ENCODE peak calls at places on chromosome 15, in nine cellular contexts. One of them, this sample, is unnamed.

GRCh38 chr15:62119926-62120273 is 45.2 kb downstream of the C2CD4B start:
- DNase-seq in PC-3: no peak
- DNase-seq in hepatocyte: no peak
- DNase-seq in neural progenitor cell: no peak
- DNase-seq in GM12878: no peak
- DNase-seq in mammary epithelial cell: no peak
- DNase-seq in fibroblast of lung: no peak
- DNase-seq in HCT116: no peak
- DNase-seq in A673: no peak
- DNase-seq in this sample: no peak

GRCh38 chr15:85755471-85755870 is 39.3 kb downstream of the KLHL25 start:
- DNase-seq in PC-3: no peak
- DNase-seq in hepatocyte: no peak
- DNase-seq in neural progenitor cell: no peak
- DNase-seq in GM12878: no peak
- DNase-seq in mammary epithelial cell: no peak
- DNase-seq in fibroblast of lung: no peak
- DNase-seq in HCT116: no peak
- DNase-seq in A673: no peak
- DNase-seq in this sample: no peak

GRCh38 chr15:38440353-38441129 is 13.4 kb upstream of the FAM98B start:
- DNase-seq in PC-3: peak; percentile 79
- DNase-seq in hepatocyte: peak; percentile 73
- DNase-seq in neural progenitor cell: peak; percentile 58
- DNase-seq in GM12878: peak; percentile 44
- DNase-seq in mammary epithelial cell: peak; percentile 46
- DNase-seq in fibroblast of lung: peak; percentile 63
- DNase-seq in HCT116: peak; percentile 47
- DNase-seq in A673: peak; percentile 63
- DNase-seq in this sample: peak; percentile 13

GRCh38 chr15:57395292-57395691 is 19.0 kb downstream of the CGNL1 start:
- DNase-seq in PC-3: peak; percentile 4
- DNase-seq in hepatocyte: peak; percentile 51
- DNase-seq in neural progenitor cell: no peak
- DNase-seq in GM12878: peak; percentile 13
- DNase-seq in mammary epithelial cell: peak; percentile 52
- DNase-seq in fibroblast of lung: peak; percentile 57
- DNase-seq in HCT116: no peak
- DNase-seq in A673: peak; percentile 20
- DNase-seq in this sample: no peak

GRCh38 chr15:47439146-47439869 is 278.0 kb upstream of the SEMA6D start:
- DNase-seq in PC-3: peak; percentile 70
- DNase-seq in hepatocyte: no peak
- DNase-seq in neural progenitor cell: no peak
- DNase-seq in GM12878: no peak
- DNase-seq in mammary epithelial cell: no peak
- DNase-seq in fibroblast of lung: peak; percentile 65
- DNase-seq in HCT116: no peak
- DNase-seq in A673: no peak
- DNase-seq in this sample: no peak

GRCh38 chr15:58793862-58794261 is 22.8 kb downstream of the MINDY2 start:
- DNase-seq in PC-3: no peak
- DNase-seq in hepatocyte: peak; percentile 68
- DNase-seq in neural progenitor cell: no peak
- DNase-seq in GM12878: no peak
- DNase-seq in mammary epithelial cell: peak; percentile 98
- DNase-seq in fibroblast of lung: no peak
- DNase-seq in HCT116: no peak
- DNase-seq in A673: peak; percentile 20
- DNase-seq in this sample: peak; percentile 98

GRCh38 chr15:37096878-37097568 is 3.3 kb downstream of the MEIS2 start:
- DNase-seq in PC-3: no peak
- DNase-seq in hepatocyte: peak; percentile 25
- DNase-seq in neural progenitor cell: peak; percentile 74
- DNase-seq in GM12878: no peak
- DNase-seq in mammary epithelial cell: no peak
- DNase-seq in fibroblast of lung: peak; percentile 32
- DNase-seq in HCT116: no peak
- DNase-seq in A673: no peak
- DNase-seq in this sample: no peak

GRCh38 chr15:78421241-78421994 is 16.6 kb upstream of the IREB2 start:
- DNase-seq in PC-3: no peak
- DNase-seq in hepatocyte: no peak
- DNase-seq in neural progenitor cell: no peak
- DNase-seq in GM12878: no peak
- DNase-seq in mammary epithelial cell: no peak
- DNase-seq in fibroblast of lung: no peak
- DNase-seq in HCT116: no peak
- DNase-seq in A673: no peak
- DNase-seq in this sample: no peak

GRCh38 chr15:69303337-69304175 is 4.8 kb downstream of the PAQR5 start:
- DNase-seq in PC-3: peak; percentile 17
- DNase-seq in hepatocyte: no peak
- DNase-seq in neural progenitor cell: peak; percentile 38
- DNase-seq in GM12878: no peak
- DNase-seq in mammary epithelial cell: no peak
- DNase-seq in fibroblast of lung: peak; percentile 51
- DNase-seq in HCT116: no peak
- DNase-seq in A673: peak; percentile 39
- DNase-seq in this sample: no peak

DNA sequence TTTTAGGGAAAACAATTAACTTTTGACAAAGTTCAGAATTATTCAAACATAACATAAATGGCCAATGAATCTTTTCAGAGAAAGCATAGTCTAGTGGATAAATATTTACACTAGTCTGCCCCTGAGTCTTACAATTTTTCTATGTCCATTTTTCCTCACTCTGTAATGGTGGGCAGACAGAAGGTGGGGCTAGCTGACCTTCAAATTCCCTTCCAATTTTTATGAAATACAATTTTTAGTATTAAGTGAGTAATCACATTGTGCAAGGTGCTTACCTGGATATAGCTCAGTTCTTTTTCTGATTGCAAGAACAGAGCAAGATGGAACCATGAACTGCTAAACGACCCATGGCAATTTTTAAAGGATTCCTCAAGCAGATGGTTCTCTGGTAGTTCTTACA is 441.7 kb upstream of the NR2F2 start:
- DNase-seq in PC-3: no peak
- DNase-seq in hepatocyte: no peak
- DNase-seq in neural progenitor cell: no peak
- DNase-seq in GM12878: no peak
- DNase-seq in mammary epithelial cell: no peak
- DNase-seq in fibroblast of lung: no peak
- DNase-seq in HCT116: no peak
- DNase-seq in A673: no peak
- DNase-seq in this sample: no peak
- TF ChIP-seq CTCF in PC-3: no peak
- TF ChIP-seq CTCF in hepatocyte: no peak
- TF ChIP-seq CTCF in neural progenitor cell: no peak
- TF ChIP-seq CTCF in GM12878: no peak
- TF ChIP-seq CTCF in mammary epithelial cell: no peak
- TF ChIP-seq CTCF in fibroblast of lung: no peak
- TF ChIP-seq CTCF in HCT116: no peak
- TF ChIP-seq CTCF in A673: no peak
- TF ChIP-seq CTCF in this sample: no peak

GRCh38 chr15:93065641-93066045 is 23.4 kb downstream of the RGMA start:
- DNase-seq in PC-3: no peak
- DNase-seq in hepatocyte: no peak
- DNase-seq in neural progenitor cell: no peak
- DNase-seq in GM12878: no peak
- DNase-seq in mammary epithelial cell: no peak
- DNase-seq in fibroblast of lung: no peak
- DNase-seq in HCT116: no peak
- DNase-seq in A673: no peak
- DNase-seq in this sample: no peak

GRCh38 chr15:93063796-93064690 is 25.0 kb downstream of the RGMA start:
- DNase-seq in PC-3: no peak
- DNase-seq in hepatocyte: no peak
- DNase-seq in neural progenitor cell: no peak
- DNase-seq in GM12878: no peak
- DNase-seq in mammary epithelial cell: no peak
- DNase-seq in fibroblast of lung: no peak
- DNase-seq in HCT116: no peak
- DNase-seq in A673: no peak
- DNase-seq in this sample: no peak

GRCh38 chr15:93067649-93068085 is 21.3 kb downstream of the RGMA start:
- DNase-seq in PC-3: no peak
- DNase-seq in hepatocyte: no peak
- DNase-seq in neural progenitor cell: no peak
- DNase-seq in GM12878: no peak
- DNase-seq in mammary epithelial cell: no peak
- DNase-seq in fibroblast of lung: no peak
- DNase-seq in HCT116: no peak
- DNase-seq in A673: no peak
- DNase-seq in this sample: no peak

GRCh38 chr15:93066834-93067648 is 22.0 kb downstream of the RGMA start:
- DNase-seq in PC-3: peak; percentile 38
- DNase-seq in hepatocyte: no peak
- DNase-seq in neural progenitor cell: no peak
- DNase-seq in GM12878: no peak
- DNase-seq in mammary epithelial cell: no peak
- DNase-seq in fibroblast of lung: no peak
- DNase-seq in HCT116: no peak
- DNase-seq in A673: no peak
- DNase-seq in this sample: no peak

DNA sequence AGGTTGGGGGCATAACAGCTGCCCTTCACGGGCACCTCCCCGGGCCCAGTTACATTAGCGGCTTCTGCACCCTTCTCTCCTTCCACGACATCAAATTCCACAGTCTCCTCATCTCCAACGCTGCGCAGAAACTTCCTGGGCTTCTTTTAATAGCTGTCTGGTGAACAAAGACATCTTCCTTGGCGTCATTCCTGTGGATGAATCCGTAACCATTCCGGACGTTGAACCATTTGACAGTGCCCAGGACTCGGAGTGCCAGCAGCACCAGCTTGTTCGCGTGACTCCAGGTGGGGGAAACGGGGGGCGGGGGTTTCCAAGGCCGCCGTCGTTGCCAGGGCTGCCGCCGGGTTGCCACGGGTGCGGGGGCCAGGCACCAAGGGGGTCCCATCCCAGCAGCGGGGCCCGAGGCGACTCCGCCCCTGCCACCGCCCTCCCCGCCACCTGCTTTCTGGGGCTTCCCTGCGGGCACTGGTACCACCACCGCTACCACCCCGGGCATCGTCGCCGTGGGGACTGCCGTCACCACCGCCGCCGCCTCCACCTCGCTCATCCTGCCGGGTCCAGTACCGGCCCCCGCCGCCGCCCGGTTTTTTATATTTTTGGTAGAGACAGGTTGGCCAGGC is 22.8 kb downstream of the RGMA start:
- DNase-seq in PC-3: no peak
- DNase-seq in hepatocyte: no peak
- DNase-seq in neural progenitor cell: no peak
- DNase-seq in GM12878: no peak
- DNase-seq in mammary epithelial cell: no peak
- DNase-seq in fibroblast of lung: no peak
- DNase-seq in HCT116: no peak
- DNase-seq in A673: no peak
- DNase-seq in this sample: no peak
- H3K27ac ChIP-seq in PC-3: no peak overlapping the region
- H3K27ac ChIP-seq in hepatocyte: no peak overlapping the region
- H3K27ac ChIP-seq in neural progenitor cell: peak overlapping the region; percentile 85
- H3K27ac ChIP-seq in GM12878: no peak overlapping the region
- H3K27ac ChIP-seq in mammary epithelial cell: no peak overlapping the region
- H3K27ac ChIP-seq in fibroblast of lung: no peak overlapping the region
- H3K27ac ChIP-seq in HCT116: no peak overlapping the region
- H3K27ac ChIP-seq in A673: no peak overlapping the region
- H3K27ac ChIP-seq in this sample: no peak overlapping the region

GRCh38 chr15:89365457-89366055 is 30.9 kb upstream of the POLG start:
- DNase-seq in PC-3: no peak
- DNase-seq in hepatocyte: no peak
- DNase-seq in neural progenitor cell: no peak
- DNase-seq in GM12878: no peak
- DNase-seq in mammary epithelial cell: no peak
- DNase-seq in fibroblast of lung: no peak
- DNase-seq in HCT116: no peak
- DNase-seq in A673: no peak
- DNase-seq in this sample: no peak

GRCh38 chr15:89364341-89364740 is 29.7 kb upstream of the POLG start:
- DNase-seq in PC-3: no peak
- DNase-seq in hepatocyte: no peak
- DNase-seq in neural progenitor cell: no peak
- DNase-seq in GM12878: no peak
- DNase-seq in mammary epithelial cell: no peak
- DNase-seq in fibroblast of lung: no peak
- DNase-seq in HCT116: no peak
- DNase-seq in A673: no peak
- DNase-seq in this sample: no peak

GRCh38 chr15:89363770-89364169 is 29.1 kb upstream of the POLG start:
- DNase-seq in PC-3: no peak
- DNase-seq in hepatocyte: no peak
- DNase-seq in neural progenitor cell: no peak
- DNase-seq in GM12878: no peak
- DNase-seq in mammary epithelial cell: no peak
- DNase-seq in fibroblast of lung: no peak
- DNase-seq in HCT116: no peak
- DNase-seq in A673: no peak
- DNase-seq in this sample: no peak

GRCh38 chr15:89363133-89363532 is 28.5 kb upstream of the POLG start:
- DNase-seq in PC-3: no peak
- DNase-seq in hepatocyte: no peak
- DNase-seq in neural progenitor cell: no peak
- DNase-seq in GM12878: no peak
- DNase-seq in mammary epithelial cell: no peak
- DNase-seq in fibroblast of lung: no peak
- DNase-seq in HCT116: no peak
- DNase-seq in A673: no peak
- DNase-seq in this sample: no peak

GRCh38 chr15:89364741-89365450 is 30.3 kb upstream of the POLG start:
- DNase-seq in PC-3: no peak
- DNase-seq in hepatocyte: no peak
- DNase-seq in neural progenitor cell: peak; percentile 63
- DNase-seq in GM12878: no peak
- DNase-seq in mammary epithelial cell: no peak
- DNase-seq in fibroblast of lung: no peak
- DNase-seq in HCT116: no peak
- DNase-seq in A673: no peak
- DNase-seq in this sample: no peak
- TF ChIP-seq EZH2 in PC-3: no peak
- TF ChIP-seq EZH2 in hepatocyte: no peak
- TF ChIP-seq EZH2 in neural progenitor cell: peak; percentile 13
- TF ChIP-seq EZH2 in GM12878: no peak
- TF ChIP-seq EZH2 in mammary epithelial cell: peak; percentile 27
- TF ChIP-seq EZH2 in fibroblast of lung: no peak
- TF ChIP-seq EZH2 in HCT116: no peak
- TF ChIP-seq EZH2 in A673: no peak
- TF ChIP-seq EZH2 in this sample: no peak

DNA sequence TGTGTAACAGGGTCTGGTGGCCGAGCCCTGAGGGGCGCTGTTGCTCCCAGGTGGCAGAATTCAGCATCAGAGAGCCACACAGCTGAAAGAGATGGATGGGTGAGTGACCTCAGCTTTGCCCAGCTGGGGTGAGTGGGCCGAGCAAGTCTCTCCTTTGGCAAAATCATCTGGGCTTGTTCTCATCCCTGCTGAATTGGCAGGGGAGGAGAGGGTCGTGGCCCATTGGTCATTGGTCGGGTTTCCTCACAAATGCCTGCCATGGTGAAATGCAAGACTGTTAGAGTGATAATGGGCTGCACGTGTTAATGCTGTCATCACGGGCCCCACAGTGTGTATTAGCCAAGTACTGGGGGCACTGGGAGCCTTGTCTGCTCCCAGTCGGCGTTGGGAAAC is 15.9 kb downstream of the ABHD2 start:
- DNase-seq in PC-3: no peak
- DNase-seq in hepatocyte: no peak
- DNase-seq in neural progenitor cell: no peak
- DNase-seq in GM12878: no peak
- DNase-seq in mammary epithelial cell: no peak
- DNase-seq in fibroblast of lung: peak; percentile 77
- DNase-seq in HCT116: no peak
- DNase-seq in A673: no peak
- DNase-seq in this sample: no peak
- TF ChIP-seq CTCF in PC-3: no peak
- TF ChIP-seq CTCF in hepatocyte: no peak
- TF ChIP-seq CTCF in neural progenitor cell: no peak
- TF ChIP-seq CTCF in GM12878: no peak
- TF ChIP-seq CTCF in mammary epithelial cell: no peak
- TF ChIP-seq CTCF in fibroblast of lung: no peak
- TF ChIP-seq CTCF in HCT116: no peak
- TF ChIP-seq CTCF in A673: no peak
- TF ChIP-seq CTCF in this sample: no peak

This sample was measured in keratinocyte.